ENCODE peak calls at places on chromosomes 11 and 22, in five cellular contexts. P is tibial artery, M is heart right ventricle, I is IMR-90, H is tibial nerve. C is an unnamed sample. For H3K4me1 and H3K27me3, the result is how much of the 10 kb centered on the place peaks cover.

GRCh38 chr11:56013805-56014204 is 13.6 kb upstream of the OR5AS1 start:
- DNase-seq in I (no peak), H (no peak), P (no peak), M (no peak), C (no peak)

GRCh38 chr11:64150051-64150450 is 15.9 kb downstream of the MACROD1 start:
- DNase-seq in H (no peak), I (no peak), P (no peak), M (no peak), C (no peak)

GRCh38 chr11:123083623-123084029 is 21.7 kb upstream of the HSPA8 start:
- DNase-seq in M (peak), I (peak), H (peak), P (peak), C (peak)

GRCh38 chr11:92383430-92383829 is 158.8 kb downstream of the FAT3 start:
- DNase-seq in P (peak), H (no peak), M (no peak), I (peak), C (no peak)

GRCh38 chr11:11579012-11579755 is 42.6 kb downstream of the GALNT18 start:
- DNase-seq in M (no peak), I (no peak), H (no peak), P (no peak), C (no peak)

GRCh38 chr11:64004590-64004984 is 18.3 kb downstream of the OTUB1 start:
- DNase-seq in P (no peak), I (no peak), H (no peak), M (no peak), C (no peak)

GRCh38 chr11:35994421-35994820 is 50.6 kb downstream of the LDLRAD3 start:
- DNase-seq in I (no peak), H (no peak), M (no peak), P (no peak), C (no peak)

GRCh38 chr11:60240661-60241060 is 2.3 kb downstream of the MS4A4E start:
- DNase-seq in M (no peak), H (no peak), P (no peak), I (no peak), C (no peak)

GRCh38 chr11:27718346-27718852 is 18.1 kb upstream of the BDNF start:
- DNase-seq in P (no peak), H (no peak), M (no peak), I (peak), C (no peak)

GRCh38 chr22:27159716-27160295 is 502.4 kb downstream of the MIAT start:
- DNase-seq in M (no peak), P (no peak), H (no peak), I (no peak), C (no peak)

GRCh38 chr22:24526191-24526590 is 28.7 kb downstream of the GUCD1 start:
- DNase-seq in M (no peak), I (peak), H (no peak), P (no peak), C (no peak)

GRCh38 chr11:90558328-90558865 is 335.5 kb upstream of the CHORDC1 start:
- DNase-seq in H (no peak), I (no peak), M (no peak), P (no peak), C (no peak)

GRCh38 chr11:5690216-5690615 is 626 bp downstream of the TRIM22 start:
- DNase-seq in P (no peak), I (peak), H (peak), M (no peak), C (no peak)

GRCh38 chr11:81989093-81989492 is 744.6 kb downstream of the FAM181B start:
- DNase-seq in H (no peak), P (no peak), M (no peak), I (no peak), C (no peak)

GRCh38 chr11:102279641-102280170 is 37.6 kb upstream of the BIRC3 start:
- DNase-seq in H (peak), M (no peak), I (peak), P (peak), C (no peak)

GRCh38 chr11:64571050-64571409 is 20.0 kb upstream of the SLC22A12 start:
- DNase-seq in H (no peak), M (no peak), I (no peak), P (no peak), C (no peak)

GRCh38 chr11:31987118-31988005 is 103.5 kb upstream of the RCN1 start:
- DNase-seq in P (no peak), I (no peak), M (no peak), H (no peak), C (no peak)

GRCh38 chr11:33687733-33688479 is 12.7 kb downstream of the C11orf91 start:
- DNase-seq in H (peak), M (peak), P (peak), I (peak), C (no peak)

GRCh38 chr11:119985551-119985950 is 152.4 kb downstream of the TRIM29 start:
- DNase-seq in I (no peak), P (no peak), M (no peak), H (no peak), C (no peak)

GRCh38 chr11:104073950-104074349 is 37.5 kb downstream of the DDI1 start:
- DNase-seq in I (peak), M (no peak), P (no peak), H (no peak), C (no peak)

GRCh38 chr11:122808494-122808893 is 29.8 kb upstream of the CRTAM start:
- DNase-seq in H (no peak), M (peak), I (peak), P (no peak), C (no peak)

GRCh38 chr11:75582935-75583709 is 21.1 kb downstream of the SERPINH1 start:
- DNase-seq in I (peak), H (peak), P (peak), M (peak), C (peak)

GRCh38 chr22:17773606-17774205 is 563 bp downstream of the BID start:
- DNase-seq in P (no peak), M (no peak), H (no peak), I (peak), C (peak)

GRCh38 chr22:45918455-45919370 is 58.2 kb downstream of the WNT7B start:
- DNase-seq in I (no peak), H (no peak), P (no peak), M (no peak), C (no peak)

GRCh38 chr22:31530816-31531180 is 34.5 kb downstream of the SFI1 start:
- DNase-seq in P (no peak), H (no peak), I (no peak), M (no peak), C (no peak)

GRCh38 chr11:94106699-94107098 is 21.9 kb upstream of the PANX1 start:
- DNase-seq in P (no peak), I (no peak), H (no peak), M (peak), C (no peak)

GRCh38 chr11:84719935-84720577 is 907.1 kb downstream of the DLG2 start:
- DNase-seq in H (no peak), M (no peak), P (no peak), I (no peak), C (no peak)

GRCh38 chr11:72814139-72814830 is at the start of gene ATG16L2:
- DNase-seq in I (peak), H (peak), P (peak), M (peak), C (peak)
- H3K4me1 ChIP-seq in I (under half), H (under half), P (under half), M (under half), C (under half)

DNA sequence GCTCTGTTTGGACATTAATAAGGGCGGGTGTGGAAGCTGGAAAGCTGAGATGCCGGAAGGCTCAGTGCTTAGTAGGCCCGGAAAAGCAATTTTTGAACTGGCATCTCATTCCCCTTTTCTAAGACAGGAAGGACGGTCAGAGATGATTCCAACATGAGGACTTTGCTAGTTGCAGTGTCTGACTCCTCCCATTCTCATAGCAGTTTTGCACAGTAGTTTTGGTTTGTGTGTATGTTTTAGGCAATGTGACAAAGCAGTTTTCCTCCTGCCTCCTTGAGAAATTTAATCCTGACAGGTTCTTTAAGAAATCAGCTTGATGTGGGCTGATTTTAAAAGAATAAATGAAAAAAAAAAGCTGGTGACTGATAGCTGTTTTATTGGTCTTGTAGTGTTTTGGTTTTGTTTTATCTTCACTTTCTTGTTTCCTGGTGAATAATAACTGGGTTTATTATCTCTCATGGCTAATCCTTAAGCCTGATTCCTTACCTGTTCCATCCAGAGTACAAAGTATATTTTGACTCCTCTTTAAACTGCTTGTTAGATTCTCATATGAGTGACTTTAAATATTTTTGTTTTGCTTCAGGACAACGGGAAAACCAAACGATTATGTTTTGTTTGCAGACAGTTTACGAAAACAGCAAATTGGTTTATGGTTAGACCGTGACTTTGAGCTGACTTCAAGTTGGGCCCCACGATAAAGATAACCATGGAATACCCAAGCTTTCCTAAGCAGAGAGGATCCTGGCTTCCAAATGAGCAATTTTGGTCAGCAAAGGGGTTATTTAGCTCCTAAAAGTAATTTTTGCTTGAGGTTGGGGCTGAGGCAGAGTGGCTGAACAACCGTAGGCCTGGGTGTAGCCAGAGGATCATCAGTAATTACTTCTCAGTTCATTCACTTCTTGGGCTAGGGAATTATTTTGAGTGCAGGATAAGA is 3.4 kb downstream of the PTPRJ start:
- DNase-seq in M (no peak), H (no peak), P (no peak), I (peak), C (no peak)
- H3K4me3 ChIP-seq in M (no peak), H (peak), P (no peak), I (no peak), C (peak)

GRCh38 chr11:287821-288327 is 1.1 kb upstream of the PGGHG start:
- DNase-seq in I (no peak), M (peak), P (peak), H (no peak), C (peak)

GRCh38 chr11:284081-285020 is 4.6 kb upstream of the PGGHG start:
- DNase-seq in M (peak), I (no peak), P (no peak), H (no peak), C (no peak)

GRCh38 chr11:283405-284080 is 5.3 kb downstream of the NLRP6 start:
- DNase-seq in H (no peak), M (peak), P (no peak), I (no peak), C (no peak)

GRCh38 chr11:285021-285893 is 3.7 kb upstream of the PGGHG start:
- DNase-seq in P (no peak), I (no peak), H (no peak), M (peak), C (no peak)

DNA sequence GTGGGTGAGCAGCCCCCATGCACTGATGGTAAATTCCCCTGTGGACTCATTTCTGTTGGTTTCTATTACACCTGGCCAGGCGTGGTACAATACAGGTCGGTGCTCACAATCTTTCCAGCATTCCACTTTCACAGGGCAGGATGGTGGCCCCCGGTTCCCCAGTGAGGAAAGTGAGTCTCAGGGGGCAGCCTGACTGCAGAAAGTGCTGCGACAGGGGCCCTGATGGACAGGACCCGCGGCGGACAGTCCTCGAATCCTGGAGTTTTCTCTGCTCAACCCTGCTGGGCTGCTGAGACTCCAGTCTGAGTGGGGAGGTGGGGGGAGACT is 3.1 kb upstream of the PGGHG start:
- DNase-seq in I (no peak), M (peak), H (no peak), P (no peak), C (no peak)
- H3K27me3 ChIP-seq in I (under half), M (half or more), H (under half), P (under half), C (under half)

GRCh38 chr11:1490651-1491050 is 4.1 kb upstream of the MOB2 start:
- DNase-seq in I (no peak), H (no peak), M (no peak), P (no peak), C (no peak)
- H3K4me1 ChIP-seq in I (under half), H (under half), M (under half), P (under half), C (under half)

GRCh38 chr22:22031183-22031560 is 48.6 kb upstream of the TOP3B start:
- DNase-seq in I (no peak), H (no peak), P (no peak), M (no peak), C (no peak)
- H3K4me3 ChIP-seq in I (no peak), H (no peak), P (no peak), M (no peak), C (no peak)

GRCh38 chr22:44194569-44194968 is 13.8 kb downstream of the PARVG start:
- DNase-seq in H (no peak), I (no peak), P (no peak), M (no peak), C (no peak)

GRCh38 chr22:44197271-44197670 is 16.5 kb downstream of the PARVG start:
- DNase-seq in P (no peak), H (no peak), I (no peak), M (no peak), C (no peak)

GRCh38 chr22:44196241-44196640 is 15.5 kb downstream of the PARVG start:
- DNase-seq in M (no peak), I (no peak), H (no peak), P (no peak), C (no peak)

GRCh38 chr22:44195189-44195871 is 14.6 kb downstream of the PARVG start:
- DNase-seq in I (no peak), P (no peak), H (no peak), M (no peak), C (no peak)

GRCh38 chr22:44196731-44197131 is 16.0 kb downstream of the PARVG start:
- DNase-seq in M (no peak), P (no peak), H (no peak), I (no peak), C (no peak)
- H3K27me3 ChIP-seq in M (under half), P (under half), H (under half), I (under half), C (under half)

DNA sequence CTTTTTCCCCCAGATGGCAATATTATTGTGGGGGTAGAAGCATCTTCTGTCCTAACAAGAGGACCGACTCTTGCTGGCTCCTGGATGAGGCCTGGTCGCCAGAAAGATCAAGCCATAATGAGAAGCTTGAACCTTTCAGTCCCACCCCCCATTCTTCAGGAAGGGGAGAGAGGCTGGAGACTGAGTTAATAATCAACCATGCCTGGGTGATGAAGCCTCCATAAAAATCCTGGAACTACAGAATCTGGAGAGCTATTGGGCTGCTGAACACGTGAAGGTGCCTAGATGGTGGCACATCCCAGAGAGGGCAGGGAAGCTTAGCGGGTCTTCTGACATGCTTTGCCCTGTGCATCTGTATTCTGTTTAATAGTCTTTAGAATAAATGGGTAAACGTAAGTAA is 16.3 kb downstream of the AP5B1 start:
- DNase-seq in H (no peak), P (no peak), I (no peak), M (no peak), C (no peak)
- H3K4me1 ChIP-seq in H (under half), P (under half), I (under half), M (under half), C (under half)

GRCh38 chr11:127000291-127000968 is at the start of gene KIRREL3:
- DNase-seq in H (no peak), P (no peak), I (peak), M (no peak), C (no peak)

GRCh38 chr11:126999366-126999765 is 1.2 kb downstream of the KIRREL3 start:
- DNase-seq in I (no peak), H (no peak), P (no peak), M (no peak), C (no peak)

GRCh38 chr11:127003260-127003981 is 2.9 kb upstream of the KIRREL3 start:
- DNase-seq in P (no peak), M (no peak), I (peak), H (no peak), C (no peak)

GRCh38 chr11:127002669-127003259 is 2.2 kb upstream of the KIRREL3 start:
- DNase-seq in M (no peak), P (no peak), H (no peak), I (no peak), C (no peak)

GRCh38 chr11:127000991-127001390 is 421 bp upstream of the KIRREL3 start:
- DNase-seq in P (no peak), I (peak), H (no peak), M (no peak), C (no peak)
- H3K4me3 ChIP-seq in P (no peak), I (peak), H (no peak), M (peak), C (no peak)